ENCODE peak calls at places on chromosomes 16 and 17, in ten cellular contexts. One of them, this sample, is unnamed.

GRCh38 chr17:66676421-66676820 is 158.5 kb upstream of the CACNG5 start:
- DNase-seq in esophagus muscularis mucosa: no peak
- DNase-seq in Ammon's horn: no peak
- DNase-seq in stimulated activated CD8-positive, alpha-beta memory T cell treated with anti-CD3 and anti-CD28 coated beads, Interleukin-15, amount 100 ng/mL, for 1 hour: no peak
- DNase-seq in T-helper 2 cell: no peak
- DNase-seq in AG04449: no peak
- DNase-seq in retina: no peak
- DNase-seq in T-helper 1 cell: no peak
- DNase-seq in iPS DF 6.9: no peak
- DNase-seq in stimulated activated CD4-positive, alpha-beta T cell treated with anti-CD3 and anti-CD28 coated beads, Interleukin-1b, Interleukin-23, amount 100 ng/mL, for 1 hour: no peak
- DNase-seq in this sample: no peak

GRCh38 chr17:42118545-42118944 is 2.6 kb downstream of the KAT2A start:
- DNase-seq in AG04449: no peak
- DNase-seq in Ammon's horn: no peak
- DNase-seq in esophagus muscularis mucosa: no peak
- DNase-seq in T-helper 1 cell: no peak
- DNase-seq in stimulated activated CD8-positive, alpha-beta memory T cell treated with anti-CD3 and anti-CD28 coated beads, Interleukin-15, amount 100 ng/mL, for 1 hour: peak; percentile 17
- DNase-seq in iPS DF 6.9: no peak
- DNase-seq in retina: no peak
- DNase-seq in stimulated activated CD4-positive, alpha-beta T cell treated with anti-CD3 and anti-CD28 coated beads, Interleukin-1b, Interleukin-23, amount 100 ng/mL, for 1 hour: no peak
- DNase-seq in T-helper 2 cell: no peak
- DNase-seq in this sample: no peak

GRCh38 chr17:20184977-20185619 is 175.9 kb downstream of the SPECC1 start:
- DNase-seq in esophagus muscularis mucosa: no peak
- DNase-seq in stimulated activated CD4-positive, alpha-beta T cell treated with anti-CD3 and anti-CD28 coated beads, Interleukin-1b, Interleukin-23, amount 100 ng/mL, for 1 hour: no peak
- DNase-seq in retina: no peak
- DNase-seq in stimulated activated CD8-positive, alpha-beta memory T cell treated with anti-CD3 and anti-CD28 coated beads, Interleukin-15, amount 100 ng/mL, for 1 hour: no peak
- DNase-seq in AG04449: no peak
- DNase-seq in iPS DF 6.9: no peak
- DNase-seq in T-helper 2 cell: no peak
- DNase-seq in T-helper 1 cell: no peak
- DNase-seq in Ammon's horn: peak; percentile 43
- DNase-seq in this sample: no peak

GRCh38 chr17:34567665-34568064 is 11.7 kb upstream of the TMEM132E start:
- DNase-seq in stimulated activated CD8-positive, alpha-beta memory T cell treated with anti-CD3 and anti-CD28 coated beads, Interleukin-15, amount 100 ng/mL, for 1 hour: no peak
- DNase-seq in iPS DF 6.9: no peak
- DNase-seq in stimulated activated CD4-positive, alpha-beta T cell treated with anti-CD3 and anti-CD28 coated beads, Interleukin-1b, Interleukin-23, amount 100 ng/mL, for 1 hour: no peak
- DNase-seq in retina: peak; percentile 52
- DNase-seq in T-helper 1 cell: no peak
- DNase-seq in AG04449: no peak
- DNase-seq in esophagus muscularis mucosa: no peak
- DNase-seq in Ammon's horn: no peak
- DNase-seq in T-helper 2 cell: no peak
- DNase-seq in this sample: no peak

GRCh38 chr17:57108656-57109392 is 23.8 kb downstream of the AKAP1 start:
- DNase-seq in T-helper 2 cell: no peak
- DNase-seq in T-helper 1 cell: no peak
- DNase-seq in stimulated activated CD8-positive, alpha-beta memory T cell treated with anti-CD3 and anti-CD28 coated beads, Interleukin-15, amount 100 ng/mL, for 1 hour: no peak
- DNase-seq in AG04449: no peak
- DNase-seq in retina: no peak
- DNase-seq in stimulated activated CD4-positive, alpha-beta T cell treated with anti-CD3 and anti-CD28 coated beads, Interleukin-1b, Interleukin-23, amount 100 ng/mL, for 1 hour: no peak
- DNase-seq in iPS DF 6.9: no peak
- DNase-seq in esophagus muscularis mucosa: no peak
- DNase-seq in Ammon's horn: no peak
- DNase-seq in this sample: no peak

GRCh38 chr16:57379579-57379978 is 7.3 kb downstream of the CX3CL1 start:
- DNase-seq in iPS DF 6.9: no peak
- DNase-seq in esophagus muscularis mucosa: no peak
- DNase-seq in retina: no peak
- DNase-seq in stimulated activated CD8-positive, alpha-beta memory T cell treated with anti-CD3 and anti-CD28 coated beads, Interleukin-15, amount 100 ng/mL, for 1 hour: no peak
- DNase-seq in T-helper 1 cell: no peak
- DNase-seq in AG04449: no peak
- DNase-seq in Ammon's horn: no peak
- DNase-seq in stimulated activated CD4-positive, alpha-beta T cell treated with anti-CD3 and anti-CD28 coated beads, Interleukin-1b, Interleukin-23, amount 100 ng/mL, for 1 hour: no peak
- DNase-seq in T-helper 2 cell: no peak
- DNase-seq in this sample: no peak

GRCh38 chr17:27906623-27907022 is 13.5 kb upstream of the LYRM9 start:
- DNase-seq in esophagus muscularis mucosa: no peak
- DNase-seq in stimulated activated CD8-positive, alpha-beta memory T cell treated with anti-CD3 and anti-CD28 coated beads, Interleukin-15, amount 100 ng/mL, for 1 hour: no peak
- DNase-seq in retina: peak; percentile 40
- DNase-seq in Ammon's horn: no peak
- DNase-seq in T-helper 2 cell: no peak
- DNase-seq in iPS DF 6.9: no peak
- DNase-seq in AG04449: no peak
- DNase-seq in stimulated activated CD4-positive, alpha-beta T cell treated with anti-CD3 and anti-CD28 coated beads, Interleukin-1b, Interleukin-23, amount 100 ng/mL, for 1 hour: no peak
- DNase-seq in T-helper 1 cell: no peak
- DNase-seq in this sample: no peak

GRCh38 chr17:78735832-78736525 is 46.1 kb downstream of the CYTH1 start:
- DNase-seq in retina: no peak
- DNase-seq in Ammon's horn: no peak
- DNase-seq in AG04449: no peak
- DNase-seq in T-helper 1 cell: no peak
- DNase-seq in T-helper 2 cell: no peak
- DNase-seq in stimulated activated CD8-positive, alpha-beta memory T cell treated with anti-CD3 and anti-CD28 coated beads, Interleukin-15, amount 100 ng/mL, for 1 hour: no peak
- DNase-seq in esophagus muscularis mucosa: no peak
- DNase-seq in iPS DF 6.9: no peak
- DNase-seq in stimulated activated CD4-positive, alpha-beta T cell treated with anti-CD3 and anti-CD28 coated beads, Interleukin-1b, Interleukin-23, amount 100 ng/mL, for 1 hour: no peak
- DNase-seq in this sample: no peak

GRCh38 chr17:77427471-77427991 is 286.8 kb downstream of the SEC14L1 start:
- DNase-seq in T-helper 1 cell: no peak
- DNase-seq in Ammon's horn: no peak
- DNase-seq in stimulated activated CD8-positive, alpha-beta memory T cell treated with anti-CD3 and anti-CD28 coated beads, Interleukin-15, amount 100 ng/mL, for 1 hour: no peak
- DNase-seq in retina: no peak
- DNase-seq in stimulated activated CD4-positive, alpha-beta T cell treated with anti-CD3 and anti-CD28 coated beads, Interleukin-1b, Interleukin-23, amount 100 ng/mL, for 1 hour: no peak
- DNase-seq in AG04449: peak; percentile 33
- DNase-seq in iPS DF 6.9: no peak
- DNase-seq in esophagus muscularis mucosa: no peak
- DNase-seq in T-helper 2 cell: no peak
- DNase-seq in this sample: no peak

GRCh38 chr17:46977348-46977747 is 1.7 kb downstream of the RPRML start:
- DNase-seq in Ammon's horn: no peak
- DNase-seq in AG04449: no peak
- DNase-seq in stimulated activated CD8-positive, alpha-beta memory T cell treated with anti-CD3 and anti-CD28 coated beads, Interleukin-15, amount 100 ng/mL, for 1 hour: no peak
- DNase-seq in iPS DF 6.9: peak; percentile 76
- DNase-seq in esophagus muscularis mucosa: no peak
- DNase-seq in retina: peak; percentile 68
- DNase-seq in T-helper 1 cell: no peak
- DNase-seq in T-helper 2 cell: no peak
- DNase-seq in stimulated activated CD4-positive, alpha-beta T cell treated with anti-CD3 and anti-CD28 coated beads, Interleukin-1b, Interleukin-23, amount 100 ng/mL, for 1 hour: no peak
- DNase-seq in this sample: peak; percentile 88

GRCh38 chr16:89430436-89431157 is 59.8 kb downstream of the ANKRD11 start:
- DNase-seq in iPS DF 6.9: no peak
- DNase-seq in stimulated activated CD8-positive, alpha-beta memory T cell treated with anti-CD3 and anti-CD28 coated beads, Interleukin-15, amount 100 ng/mL, for 1 hour: no peak
- DNase-seq in esophagus muscularis mucosa: no peak
- DNase-seq in retina: peak; percentile 30
- DNase-seq in Ammon's horn: no peak
- DNase-seq in T-helper 1 cell: no peak
- DNase-seq in AG04449: no peak
- DNase-seq in T-helper 2 cell: no peak
- DNase-seq in stimulated activated CD4-positive, alpha-beta T cell treated with anti-CD3 and anti-CD28 coated beads, Interleukin-1b, Interleukin-23, amount 100 ng/mL, for 1 hour: no peak
- DNase-seq in this sample: no peak

GRCh38 chr16:78639775-78640174 is 540.3 kb downstream of the WWOX start:
- DNase-seq in T-helper 1 cell: no peak
- DNase-seq in iPS DF 6.9: no peak
- DNase-seq in stimulated activated CD8-positive, alpha-beta memory T cell treated with anti-CD3 and anti-CD28 coated beads, Interleukin-15, amount 100 ng/mL, for 1 hour: no peak
- DNase-seq in AG04449: no peak
- DNase-seq in Ammon's horn: no peak
- DNase-seq in esophagus muscularis mucosa: no peak
- DNase-seq in T-helper 2 cell: no peak
- DNase-seq in retina: no peak
- DNase-seq in stimulated activated CD4-positive, alpha-beta T cell treated with anti-CD3 and anti-CD28 coated beads, Interleukin-1b, Interleukin-23, amount 100 ng/mL, for 1 hour: no peak
- DNase-seq in this sample: no peak

GRCh38 chr17:79160980-79161621 is 86.5 kb downstream of the ENGASE start:
- DNase-seq in T-helper 1 cell: no peak
- DNase-seq in stimulated activated CD4-positive, alpha-beta T cell treated with anti-CD3 and anti-CD28 coated beads, Interleukin-1b, Interleukin-23, amount 100 ng/mL, for 1 hour: no peak
- DNase-seq in Ammon's horn: no peak
- DNase-seq in T-helper 2 cell: no peak
- DNase-seq in stimulated activated CD8-positive, alpha-beta memory T cell treated with anti-CD3 and anti-CD28 coated beads, Interleukin-15, amount 100 ng/mL, for 1 hour: no peak
- DNase-seq in iPS DF 6.9: no peak
- DNase-seq in esophagus muscularis mucosa: no peak
- DNase-seq in retina: no peak
- DNase-seq in AG04449: no peak
- DNase-seq in this sample: no peak